ENCODE peak calls at places on chromosomes 6 and 20, in nine cellular contexts. L, C, Q, K, V, J, I, M and X are unnamed samples.

GRCh38 chr6:54957698-54958097 is 111.1 kb downstream of the FAM83B start:
- DNase-seq in J (no peak), C (no peak), M (no peak), L (no peak), V (no peak), K (no peak), Q (no peak), I (no peak), X (no peak)

GRCh38 chr6:41630069-41630468 is 8.2 kb upstream of the MDFI start:
- DNase-seq in I (no peak), K (no peak), J (no peak), Q (no peak), L (no peak), C (no peak), M (no peak), V (no peak), X (no peak)

GRCh38 chr6:100257661-100258395 is 206.9 kb downstream of the SIM1 start:
- DNase-seq in V (peak), J (peak), I (no peak), K (peak), Q (no peak), M (no peak), C (peak), L (peak), X (no peak)

GRCh38 chr20:63050406-63050805 is 43.6 kb upstream of the BHLHE23 start:
- DNase-seq in C (no peak), M (no peak), V (no peak), Q (no peak), I (no peak), J (no peak), K (no peak), L (no peak), X (no peak)

GRCh38 chr20:50085481-50086365 is 27.2 kb downstream of the UBE2V1 start:
- DNase-seq in J (peak), M (no peak), L (peak), I (peak), V (peak), K (peak), C (peak), Q (peak), X (no peak)

GRCh38 chr6:3739311-3739897 is 12.1 kb downstream of the PXDC1 start:
- DNase-seq in L (no peak), C (no peak), V (no peak), I (no peak), Q (no peak), M (no peak), K (no peak), J (no peak), X (no peak)

GRCh38 chr6:158031445-158032353 is 50.0 kb downstream of the SYNJ2 start:
- DNase-seq in Q (peak), J (no peak), M (peak), K (peak), C (peak), V (peak), L (peak), I (no peak), X (peak)

GRCh38 chr20:49037962-49038387 is 8.1 kb upstream of the CSE1L start:
- DNase-seq in I (no peak), V (no peak), C (peak), K (peak), M (no peak), J (no peak), L (no peak), Q (peak), X (no peak)

GRCh38 chr20:22513574-22513973 is 70.8 kb downstream of the FOXA2 start:
- DNase-seq in M (no peak), J (no peak), I (no peak), L (no peak), Q (no peak), V (no peak), C (no peak), K (no peak), X (no peak)

GRCh38 chr20:18174906-18175683 is 37.4 kb downstream of the KAT14 start:
- DNase-seq in M (no peak), V (no peak), L (no peak), C (no peak), Q (no peak), J (no peak), K (no peak), I (peak), X (no peak)

GRCh38 chr6:27608916-27609883 is 136.3 kb upstream of the ZNF184 start:
- DNase-seq in L (peak), K (peak), J (peak), C (peak), V (peak), Q (no peak), I (peak), M (no peak), X (no peak)

GRCh38 chr20:9838378-9839295 is at the start of gene PAK5:
- DNase-seq in M (no peak), C (no peak), Q (no peak), K (peak), L (peak), V (peak), J (no peak), I (peak), X (no peak)

GRCh38 chr6:92114091-92114490 is 1305.3 kb downstream of the EPHA7 start:
- DNase-seq in I (no peak), C (no peak), M (no peak), V (no peak), L (no peak), K (no peak), J (no peak), Q (no peak), X (no peak)

GRCh38 chr20:17059465-17059864 is 167.4 kb upstream of the PCSK2 start:
- DNase-seq in J (peak), L (peak), M (no peak), V (no peak), Q (no peak), K (no peak), I (no peak), C (no peak), X (no peak)

GRCh38 chr6:49145280-49145679 is 317.8 kb downstream of the MMUT start:
- DNase-seq in L (no peak), Q (no peak), M (no peak), V (no peak), J (no peak), K (no peak), I (no peak), C (no peak), X (no peak)

GRCh38 chr20:22699396-22699795 is 115.0 kb upstream of the FOXA2 start:
- DNase-seq in M (no peak), C (no peak), L (no peak), Q (no peak), V (no peak), J (no peak), I (no peak), K (no peak), X (no peak)

GRCh38 chr6:6315660-6316059 is 4.8 kb downstream of the F13A1 start:
- DNase-seq in J (peak), M (no peak), I (peak), C (peak), Q (peak), K (peak), V (peak), L (peak), X (peak)

GRCh38 chr6:22313796-22314195 is 17.0 kb upstream of the PRL start:
- DNase-seq in L (no peak), C (no peak), M (no peak), J (no peak), K (peak), Q (no peak), I (no peak), V (peak), X (no peak)

GRCh38 chr6:162621246-162621645 is 106.3 kb downstream of the PRKN start:
- DNase-seq in C (no peak), J (no peak), V (peak), I (no peak), M (no peak), K (peak), L (peak), Q (peak), X (no peak)

GRCh38 chr6:119343573-119344146 is 5.9 kb downstream of the MAN1A1 start:
- DNase-seq in K (no peak), I (no peak), V (no peak), L (no peak), J (no peak), Q (no peak), M (no peak), C (no peak), X (no peak)

GRCh38 chr20:57991211-57991841 is 237.1 kb downstream of the ANKRD60 start:
- DNase-seq in I (no peak), C (no peak), J (peak), L (peak), M (peak), K (peak), V (no peak), Q (peak), X (no peak)

GRCh38 chr6:134312038-134312660 is 5.8 kb downstream of the SGK1 start:
- DNase-seq in L (no peak), C (no peak), I (no peak), Q (no peak), V (no peak), K (no peak), M (no peak), J (no peak), X (no peak)

GRCh38 chr20:36784900-36785299 is 11.3 kb upstream of the DSN1 start:
- DNase-seq in I (no peak), J (no peak), C (no peak), K (peak), Q (no peak), L (peak), V (no peak), M (no peak), X (no peak)

GRCh38 chr6:68978411-68978810 is 343.3 kb downstream of the ADGRB3 start:
- DNase-seq in I (no peak), Q (no peak), C (no peak), J (no peak), K (no peak), V (no peak), L (no peak), M (no peak), X (no peak)

GRCh38 chr6:68976260-68976659 is 341.2 kb downstream of the ADGRB3 start:
- DNase-seq in I (no peak), K (no peak), J (peak), M (no peak), V (peak), L (no peak), C (peak), Q (no peak), X (no peak)

DNA sequence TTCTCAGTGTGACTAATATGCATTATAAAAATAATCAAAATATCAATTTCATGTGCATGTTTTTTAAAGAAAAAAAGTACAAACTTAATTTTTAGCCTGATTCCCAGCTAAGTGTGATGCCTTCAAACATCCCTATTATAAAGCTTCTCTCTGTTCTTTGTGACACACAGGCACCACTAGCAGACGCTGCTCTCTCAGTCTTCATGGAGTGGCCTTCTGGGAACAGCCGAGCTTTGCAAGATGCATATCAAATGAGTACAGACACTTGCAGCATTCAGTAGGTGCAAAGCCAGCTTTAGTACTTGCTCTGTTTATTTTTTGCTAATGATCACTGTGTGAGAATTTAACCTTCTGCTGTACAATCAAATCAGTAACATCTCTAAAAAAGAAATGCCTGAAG is 340.0 kb downstream of the ADGRB3 start:
- DNase-seq in Q (no peak), J (no peak), L (no peak), K (peak), I (peak), C (peak), M (no peak), V (peak), X (no peak)
- TF ChIP-seq CTCF in Q (no peak), J (no peak), L (no peak), K (no peak), I (peak), C (peak), M (peak), V (peak), X (no peak)

DNA sequence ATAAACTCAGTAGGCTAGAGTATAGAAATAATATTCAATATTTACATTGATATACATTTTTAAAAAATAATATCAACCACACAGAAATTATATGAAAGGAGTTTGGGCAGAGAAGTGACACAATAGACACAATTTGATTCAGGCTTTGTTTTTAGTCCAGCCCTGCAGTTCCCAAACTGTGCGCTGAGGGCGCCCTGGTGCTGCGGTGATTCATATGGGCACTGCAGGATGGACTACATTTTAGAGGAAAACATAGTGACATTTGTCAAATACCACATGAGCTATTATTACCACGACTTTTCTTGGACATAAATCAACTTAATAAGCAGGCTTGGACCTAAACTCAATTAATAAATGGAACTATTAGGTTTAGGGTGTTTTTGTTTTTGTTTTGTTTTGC is 364.3 kb upstream of the ID4 start:
- DNase-seq in L (peak), V (peak), M (no peak), C (no peak), I (peak), K (peak), Q (peak), J (peak), X (no peak)
- TF ChIP-seq CTCF in L (peak), V (peak), M (no peak), C (peak), I (peak), K (peak), Q (no peak), J (peak), X (no peak)

DNA sequence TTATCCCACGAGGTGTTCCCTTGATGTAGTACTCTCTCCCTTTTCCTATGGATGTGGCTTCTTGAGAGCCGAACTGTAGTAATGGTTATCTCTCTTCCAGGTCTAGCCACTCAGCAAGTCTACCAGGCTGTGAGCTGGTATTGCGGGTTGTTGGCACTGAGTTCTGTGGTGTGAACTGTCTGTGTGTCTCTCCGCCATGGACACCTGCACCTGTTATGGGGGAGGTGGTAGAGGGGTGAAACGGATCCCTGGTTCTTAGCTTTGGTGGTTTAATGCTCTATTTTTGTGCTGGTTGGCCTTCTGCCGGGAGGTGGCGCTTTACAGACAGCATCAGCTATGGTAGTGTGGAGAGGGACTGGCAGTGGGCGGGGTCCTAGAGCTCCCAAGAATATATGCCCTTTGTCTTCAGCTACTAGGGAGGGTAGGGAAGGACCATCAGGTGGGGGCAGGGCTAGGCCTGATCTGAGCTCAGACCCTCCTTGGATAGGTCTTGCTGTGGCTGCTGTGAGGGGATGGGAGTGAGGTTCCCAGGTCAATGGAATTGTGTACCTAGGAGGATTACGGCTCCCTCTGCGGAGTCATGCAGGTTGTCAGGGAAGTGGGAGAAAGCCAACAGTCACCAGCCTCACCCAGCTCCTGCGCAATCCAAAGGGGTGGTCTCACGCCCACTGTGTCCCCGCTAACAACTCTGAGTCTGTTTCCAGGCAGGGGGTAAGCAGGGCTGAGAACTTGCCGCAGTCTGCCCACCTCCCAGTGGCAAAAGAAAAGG is 154.2 kb downstream of the CCDC170 start:
- DNase-seq in L (no peak), I (peak), V (peak), J (peak), K (peak), M (no peak), Q (peak), C (peak), X (no peak)
- TF ChIP-seq CTCF in L (peak), I (peak), V (peak), J (peak), K (peak), M (no peak), Q (no peak), C (peak), X (no peak)

GRCh38 chr6:160733045-160733646 is 31.1 kb downstream of the PLG start:
- DNase-seq in K (peak), J (peak), I (peak), V (peak), L (peak), Q (peak), M (no peak), C (peak), X (no peak)
- TF ChIP-seq CTCF in K (peak), J (peak), I (peak), V (peak), L (peak), Q (peak), M (peak), C (peak), X (no peak)

GRCh38 chr6:117602151-117602898 is at the start of gene GOPC:
- DNase-seq in I (peak), Q (peak), K (peak), L (peak), J (peak), M (peak), V (peak), C (peak), X (peak)
- TF ChIP-seq CTCF in I (peak), Q (no peak), K (peak), L (peak), J (peak), M (peak), V (peak), C (peak), X (no peak)